ENCODE peak calls at places on chromosomes 13 and 19, in eight cellular contexts. J is activated CD4-positive, alpha-beta T cell treated with anti-CD3 and anti-CD28 coated beads, Interleukin-2, amount 50 U/mL, for 1 hour; P is tibial artery; B is substantia nigra; H is kidney epithelial cell; K is progenitor cell of endocrine pancreas; I is HTR-8/SVneo; L is GM04504. E is an unnamed sample.

GRCh38 chr13:67932991-67933390 is 702.9 kb upstream of the PCDH9 start:
- DNase-seq in J (no peak), P (no peak), B (no peak), H (no peak), K (no peak), I (no peak), L (no peak), E (no peak)

GRCh38 chr13:30105381-30105780 is 202.0 kb downstream of the KATNAL1 start:
- DNase-seq in J (no peak), P (no peak), B (no peak), H (no peak), K (no peak), I (no peak), L (no peak), E (no peak)

GRCh38 chr19:4352701-4353121 is 9.3 kb downstream of the MPND start:
- DNase-seq in J (peak), P (peak), B (no peak), H (no peak), K (peak), I (no peak), L (no peak), E (no peak)

GRCh38 chr13:74575729-74576125 is 441.5 kb upstream of the KLF12 start:
- DNase-seq in J (peak), P (peak), B (peak), H (no peak), K (peak), I (peak), L (no peak), E (no peak)

GRCh38 chr13:71867101-71867814 is at the start of gene DACH1:
- DNase-seq in J (no peak), P (no peak), B (no peak), H (peak), K (peak), I (peak), L (no peak), E (peak)

GRCh38 chr19:10288662-10289166 is 1.0 kb upstream of the ICAM5 start:
- DNase-seq in J (no peak), P (no peak), B (no peak), H (no peak), K (no peak), I (no peak), L (no peak), E (no peak)

GRCh38 chr19:7917292-7918061 is 2.7 kb upstream of the SNAPC2 start:
- DNase-seq in J (peak), P (peak), B (peak), H (no peak), K (no peak), I (no peak), L (no peak), E (no peak)

GRCh38 chr19:46970815-46971214 is 48.8 kb upstream of the NPAS1 start:
- DNase-seq in J (no peak), P (no peak), B (no peak), H (no peak), K (no peak), I (peak), L (peak), E (no peak)

GRCh38 chr13:66138172-66138811 is 1091.8 kb downstream of the PCDH9 start:
- DNase-seq in J (no peak), P (no peak), B (no peak), H (no peak), K (no peak), I (no peak), L (no peak), E (no peak)

GRCh38 chr19:6773323-6773931 is 919 bp downstream of the VAV1 start:
- DNase-seq in J (no peak), P (no peak), B (peak), H (no peak), K (no peak), I (no peak), L (no peak), E (no peak)

GRCh38 chr19:16295071-16295470 is 29.6 kb upstream of the KLF2 start:
- DNase-seq in J (no peak), P (no peak), B (no peak), H (no peak), K (no peak), I (no peak), L (no peak), E (no peak)

GRCh38 chr19:23070353-23070781 is 46.5 kb upstream of the ZNF730 start:
- DNase-seq in J (no peak), P (no peak), B (peak), H (no peak), K (no peak), I (no peak), L (no peak), E (peak)

GRCh38 chr19:49639401-49640112 is 386 bp downstream of the RRAS start:
- DNase-seq in J (no peak), P (no peak), B (no peak), H (no peak), K (no peak), I (no peak), L (no peak), E (no peak)

GRCh38 chr19:2494084-2494446 is 18.1 kb downstream of the GADD45B start:
- DNase-seq in J (peak), P (no peak), B (no peak), H (no peak), K (no peak), I (no peak), L (peak), E (no peak)

GRCh38 chr19:28966737-28967401 is 246.1 kb downstream of the UQCRFS1 start:
- DNase-seq in J (no peak), P (no peak), B (no peak), H (peak), K (no peak), I (peak), L (no peak), E (no peak)

GRCh38 chr19:19334989-19335344 is 14.3 kb downstream of the MAU2 start:
- DNase-seq in J (no peak), P (no peak), B (no peak), H (no peak), K (no peak), I (no peak), L (no peak), E (no peak)

GRCh38 chr19:13987101-13987890 is 18.8 kb downstream of the RFX1 start:
- DNase-seq in J (no peak), P (no peak), B (peak), H (no peak), K (no peak), I (no peak), L (no peak), E (no peak)

GRCh38 chr19:4046362-4046691 is 20.4 kb downstream of the ZBTB7A start:
- DNase-seq in J (no peak), P (no peak), B (no peak), H (no peak), K (no peak), I (no peak), L (no peak), E (no peak)

GRCh38 chr13:76992548-76993001 is 694 bp downstream of the CLN5 start:
- DNase-seq in J (no peak), P (no peak), B (peak), H (no peak), K (no peak), I (no peak), L (no peak), E (no peak)

GRCh38 chr19:12943437-12944044 is 2.1 kb upstream of the RAD23A start:
- DNase-seq in J (no peak), P (no peak), B (no peak), H (no peak), K (no peak), I (no peak), L (no peak), E (no peak)

GRCh38 chr19:49214701-49215100 is 57.1 kb downstream of the TRPM4 start:
- DNase-seq in J (no peak), P (no peak), B (no peak), H (no peak), K (no peak), I (no peak), L (no peak), E (no peak)

GRCh38 chr13:42215578-42216421 is 56.2 kb upstream of the AKAP11 start:
- DNase-seq in J (peak), P (no peak), B (peak), H (no peak), K (no peak), I (peak), L (peak), E (no peak)

GRCh38 chr13:97257800-97258799 is 36.0 kb downstream of the MBNL2 start:
- DNase-seq in J (peak), P (peak), B (no peak), H (peak), K (no peak), I (peak), L (peak), E (peak)

GRCh38 chr13:112643759-112644459 is 45.9 kb upstream of the ATP11A start:
- DNase-seq in J (no peak), P (no peak), B (no peak), H (no peak), K (no peak), I (no peak), L (no peak), E (no peak)

GRCh38 chr13:21517576-21517975 is 58.5 kb upstream of the ZDHHC20 start:
- DNase-seq in J (no peak), P (no peak), B (no peak), H (no peak), K (no peak), I (no peak), L (no peak), E (no peak)

GRCh38 chr19:19263886-19264487 is 9.1 kb downstream of the TM6SF2 start:
- DNase-seq in J (no peak), P (no peak), B (no peak), H (no peak), K (no peak), I (no peak), L (no peak), E (no peak)

GRCh38 chr13:113123226-113124150 is 889 bp downstream of the F10 start:
- DNase-seq in J (no peak), P (peak), B (no peak), H (no peak), K (no peak), I (no peak), L (no peak), E (no peak)

GRCh38 chr13:100904293-100904976 is 229.8 kb upstream of the TMTC4 start:
- DNase-seq in J (no peak), P (no peak), B (no peak), H (no peak), K (no peak), I (no peak), L (no peak), E (no peak)

GRCh38 chr19:42280761-42281174 is 11.7 kb downstream of the CIC start:
- DNase-seq in J (no peak), P (peak), B (peak), H (no peak), K (no peak), I (no peak), L (no peak), E (no peak)